ENCODE peak calls at places on chromosomes 6 and 20, in nine cellular contexts. One of them, this sample, is unnamed.

GRCh38 chr6:142226731-142227130 is 75.1 kb upstream of the ADGRG6 start:
- DNase-seq in B cell: no peak
- DNase-seq in psoas muscle: no peak
- DNase-seq in OCI-LY7: no peak
- DNase-seq in HFFc6: no peak
- DNase-seq in lower lobe of right lung: no peak
- DNase-seq in astrocyte of the spinal cord: no peak
- DNase-seq in CD4-positive, alpha-beta T cell: no peak
- DNase-seq in heart left ventricle: no peak
- DNase-seq in this sample: no peak

GRCh38 chr20:62501801-62502495 is 26.2 kb upstream of the GATA5 start:
- DNase-seq in B cell: peak
- DNase-seq in psoas muscle: no peak
- DNase-seq in OCI-LY7: no peak
- DNase-seq in HFFc6: peak
- DNase-seq in lower lobe of right lung: no peak
- DNase-seq in astrocyte of the spinal cord: peak
- DNase-seq in CD4-positive, alpha-beta T cell: peak
- DNase-seq in heart left ventricle: no peak
- DNase-seq in this sample: peak

GRCh38 chr6:158047120-158047518 is 65.5 kb downstream of the SYNJ2 start:
- DNase-seq in B cell: no peak
- DNase-seq in psoas muscle: peak
- DNase-seq in OCI-LY7: no peak
- DNase-seq in HFFc6: peak
- DNase-seq in lower lobe of right lung: peak
- DNase-seq in astrocyte of the spinal cord: peak
- DNase-seq in CD4-positive, alpha-beta T cell: peak
- DNase-seq in heart left ventricle: peak
- DNase-seq in this sample: no peak

GRCh38 chr6:30060634-30060981 is 457 bp upstream of the POLR1H start:
- DNase-seq in B cell: peak
- DNase-seq in psoas muscle: peak
- DNase-seq in OCI-LY7: peak
- DNase-seq in HFFc6: peak
- DNase-seq in lower lobe of right lung: peak
- DNase-seq in astrocyte of the spinal cord: no peak
- DNase-seq in CD4-positive, alpha-beta T cell: no peak
- DNase-seq in heart left ventricle: no peak
- DNase-seq in this sample: no peak

GRCh38 chr6:26158581-26159416 is 71.6 kb downstream of the HFE start:
- DNase-seq in B cell: peak
- DNase-seq in psoas muscle: peak
- DNase-seq in OCI-LY7: peak
- DNase-seq in HFFc6: peak
- DNase-seq in lower lobe of right lung: peak
- DNase-seq in astrocyte of the spinal cord: peak
- DNase-seq in CD4-positive, alpha-beta T cell: peak
- DNase-seq in heart left ventricle: peak
- DNase-seq in this sample: no peak

GRCh38 chr6:42257063-42257462 is 39.4 kb upstream of the MRPS10 start:
- DNase-seq in B cell: no peak
- DNase-seq in psoas muscle: no peak
- DNase-seq in OCI-LY7: no peak
- DNase-seq in HFFc6: no peak
- DNase-seq in lower lobe of right lung: no peak
- DNase-seq in astrocyte of the spinal cord: no peak
- DNase-seq in CD4-positive, alpha-beta T cell: no peak
- DNase-seq in heart left ventricle: no peak
- DNase-seq in this sample: no peak

GRCh38 chr6:121437861-121438651 is 2.6 kb downstream of the GJA1 start:
- DNase-seq in B cell: no peak
- DNase-seq in psoas muscle: no peak
- DNase-seq in OCI-LY7: no peak
- DNase-seq in HFFc6: peak
- DNase-seq in lower lobe of right lung: no peak
- DNase-seq in astrocyte of the spinal cord: peak
- DNase-seq in CD4-positive, alpha-beta T cell: no peak
- DNase-seq in heart left ventricle: no peak
- DNase-seq in this sample: no peak

GRCh38 chr6:127221201-127221600 is 45.5 kb upstream of the RNF146 start:
- DNase-seq in B cell: no peak
- DNase-seq in psoas muscle: no peak
- DNase-seq in OCI-LY7: no peak
- DNase-seq in HFFc6: no peak
- DNase-seq in lower lobe of right lung: no peak
- DNase-seq in astrocyte of the spinal cord: no peak
- DNase-seq in CD4-positive, alpha-beta T cell: no peak
- DNase-seq in heart left ventricle: no peak
- DNase-seq in this sample: no peak

GRCh38 chr6:18055714-18056382 is 66.6 kb downstream of the NHLRC1 start:
- DNase-seq in B cell: no peak
- DNase-seq in psoas muscle: no peak
- DNase-seq in OCI-LY7: no peak
- DNase-seq in HFFc6: no peak
- DNase-seq in lower lobe of right lung: no peak
- DNase-seq in astrocyte of the spinal cord: no peak
- DNase-seq in CD4-positive, alpha-beta T cell: no peak
- DNase-seq in heart left ventricle: no peak
- DNase-seq in this sample: no peak

GRCh38 chr6:119349041-119349340 is 570 bp downstream of the MAN1A1 start:
- DNase-seq in B cell: no peak
- DNase-seq in psoas muscle: no peak
- DNase-seq in OCI-LY7: peak
- DNase-seq in HFFc6: no peak
- DNase-seq in lower lobe of right lung: no peak
- DNase-seq in astrocyte of the spinal cord: no peak
- DNase-seq in CD4-positive, alpha-beta T cell: peak
- DNase-seq in heart left ventricle: no peak
- DNase-seq in this sample: no peak

GRCh38 chr6:37319856-37320255 is 33.9 kb upstream of the RNF8 start:
- DNase-seq in B cell: no peak
- DNase-seq in psoas muscle: no peak
- DNase-seq in OCI-LY7: no peak
- DNase-seq in HFFc6: no peak
- DNase-seq in lower lobe of right lung: no peak
- DNase-seq in astrocyte of the spinal cord: peak
- DNase-seq in CD4-positive, alpha-beta T cell: no peak
- DNase-seq in heart left ventricle: no peak
- DNase-seq in this sample: no peak

GRCh38 chr6:155121699-155122098 is 126.6 kb downstream of the TIAM2 start:
- DNase-seq in B cell: no peak
- DNase-seq in psoas muscle: peak
- DNase-seq in OCI-LY7: no peak
- DNase-seq in HFFc6: peak
- DNase-seq in lower lobe of right lung: no peak
- DNase-seq in astrocyte of the spinal cord: no peak
- DNase-seq in CD4-positive, alpha-beta T cell: no peak
- DNase-seq in heart left ventricle: no peak
- DNase-seq in this sample: no peak

DNA sequence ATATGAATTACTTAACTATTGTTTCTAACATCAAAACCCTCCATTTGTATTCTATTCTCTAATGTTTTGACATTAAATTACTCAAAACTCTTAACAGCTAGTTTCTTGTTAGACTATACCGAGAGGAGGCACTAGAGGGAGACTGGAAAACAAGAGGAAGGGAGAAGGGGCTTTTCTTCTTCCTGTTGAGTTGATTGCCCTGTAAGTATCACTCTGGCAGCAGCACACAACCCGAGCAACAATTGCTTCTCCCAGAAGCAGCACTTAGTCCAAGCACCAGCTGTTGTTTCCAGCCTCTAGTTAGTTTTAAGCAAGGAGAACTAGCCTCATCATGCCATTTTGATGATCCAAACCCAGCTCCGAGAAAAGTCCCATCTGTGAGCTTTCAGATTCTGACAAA is 603.8 kb downstream of the PRKN start:
- DNase-seq in B cell: no peak
- DNase-seq in psoas muscle: no peak
- DNase-seq in OCI-LY7: peak
- DNase-seq in HFFc6: no peak
- DNase-seq in lower lobe of right lung: no peak
- DNase-seq in astrocyte of the spinal cord: no peak
- DNase-seq in CD4-positive, alpha-beta T cell: no peak
- DNase-seq in heart left ventricle: peak
- DNase-seq in this sample: no peak
- TF ChIP-seq CTCF in B cell: no peak
- TF ChIP-seq CTCF in psoas muscle: peak
- TF ChIP-seq CTCF in OCI-LY7: peak
- TF ChIP-seq CTCF in HFFc6: no peak
- TF ChIP-seq CTCF in lower lobe of right lung: no peak
- TF ChIP-seq CTCF in astrocyte of the spinal cord: peak
- TF ChIP-seq CTCF in CD4-positive, alpha-beta T cell: no peak
- TF ChIP-seq CTCF in heart left ventricle: peak
- TF ChIP-seq CTCF in this sample: no peak

GRCh38 chr20:33076662-33077398 is 2.6 kb upstream of the BPIFB4 start:
- DNase-seq in B cell: no peak
- DNase-seq in psoas muscle: no peak
- DNase-seq in OCI-LY7: no peak
- DNase-seq in HFFc6: no peak
- DNase-seq in lower lobe of right lung: no peak
- DNase-seq in astrocyte of the spinal cord: no peak
- DNase-seq in CD4-positive, alpha-beta T cell: no peak
- DNase-seq in heart left ventricle: no peak
- DNase-seq in this sample: no peak
- TF ChIP-seq CTCF in B cell: peak
- TF ChIP-seq CTCF in psoas muscle: peak
- TF ChIP-seq CTCF in OCI-LY7: peak
- TF ChIP-seq CTCF in HFFc6: peak
- TF ChIP-seq CTCF in lower lobe of right lung: no peak
- TF ChIP-seq CTCF in astrocyte of the spinal cord: peak
- TF ChIP-seq CTCF in CD4-positive, alpha-beta T cell: no peak
- TF ChIP-seq CTCF in heart left ventricle: no peak
- TF ChIP-seq CTCF in this sample: no peak

DNA sequence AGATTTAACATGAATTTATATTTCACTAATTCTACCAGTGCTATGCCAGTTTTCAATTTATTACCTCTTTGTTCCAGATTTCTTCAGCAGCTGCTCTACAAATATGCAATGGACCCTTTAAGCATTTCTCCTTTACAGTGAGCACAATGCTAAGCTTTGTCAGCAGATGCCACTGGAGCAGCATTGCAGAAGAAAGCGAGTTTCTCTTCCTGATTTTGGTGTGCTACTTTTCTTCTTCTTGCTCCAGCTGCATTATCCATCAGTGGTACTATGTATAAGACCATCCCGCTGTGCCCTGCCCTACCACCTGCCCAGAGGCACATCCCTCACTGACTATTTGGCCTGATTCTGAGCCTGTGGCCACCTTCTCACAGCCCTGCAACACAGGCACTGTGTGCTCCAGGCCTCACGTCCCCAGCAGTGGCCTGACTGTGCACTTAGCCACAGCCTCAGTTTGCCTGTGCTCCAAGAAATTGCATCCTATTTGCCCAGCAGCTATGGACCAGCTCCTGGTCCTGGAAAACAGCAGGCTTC is 84.1 kb downstream of the TNFAIP3 start:
- DNase-seq in B cell: peak
- DNase-seq in psoas muscle: no peak
- DNase-seq in OCI-LY7: peak
- DNase-seq in HFFc6: no peak
- DNase-seq in lower lobe of right lung: no peak
- DNase-seq in astrocyte of the spinal cord: no peak
- DNase-seq in CD4-positive, alpha-beta T cell: no peak
- DNase-seq in heart left ventricle: no peak
- DNase-seq in this sample: no peak
- TF ChIP-seq CTCF in B cell: no peak
- TF ChIP-seq CTCF in psoas muscle: no peak
- TF ChIP-seq CTCF in OCI-LY7: peak
- TF ChIP-seq CTCF in HFFc6: no peak
- TF ChIP-seq CTCF in lower lobe of right lung: no peak
- TF ChIP-seq CTCF in astrocyte of the spinal cord: no peak
- TF ChIP-seq CTCF in CD4-positive, alpha-beta T cell: no peak
- TF ChIP-seq CTCF in heart left ventricle: no peak
- TF ChIP-seq CTCF in this sample: peak

DNA sequence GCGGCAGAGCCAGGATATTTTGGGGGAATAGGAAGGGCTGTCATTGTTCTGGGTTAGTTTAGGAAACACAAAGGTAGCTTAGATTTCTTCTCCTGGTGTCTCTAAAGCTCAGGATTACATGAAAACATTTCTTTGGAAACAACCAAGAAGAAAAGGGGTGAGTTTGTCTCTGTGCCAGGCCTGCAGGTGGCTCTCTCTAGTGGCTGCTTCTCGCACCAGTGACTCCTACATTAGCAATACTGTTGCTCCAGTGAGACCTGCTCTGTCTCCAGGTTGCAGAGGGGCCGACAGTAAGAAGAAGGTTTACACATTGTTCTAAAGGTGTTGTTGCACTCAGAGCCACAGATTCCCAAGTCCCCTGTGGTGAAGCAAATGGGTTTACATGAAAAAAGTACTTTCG is 104.6 kb upstream of the GLP1R start:
- DNase-seq in B cell: no peak
- DNase-seq in psoas muscle: no peak
- DNase-seq in OCI-LY7: peak
- DNase-seq in HFFc6: no peak
- DNase-seq in lower lobe of right lung: no peak
- DNase-seq in astrocyte of the spinal cord: no peak
- DNase-seq in CD4-positive, alpha-beta T cell: no peak
- DNase-seq in heart left ventricle: no peak
- DNase-seq in this sample: no peak
- TF ChIP-seq CTCF in B cell: no peak
- TF ChIP-seq CTCF in psoas muscle: no peak
- TF ChIP-seq CTCF in OCI-LY7: peak
- TF ChIP-seq CTCF in HFFc6: no peak
- TF ChIP-seq CTCF in lower lobe of right lung: no peak
- TF ChIP-seq CTCF in astrocyte of the spinal cord: no peak
- TF ChIP-seq CTCF in CD4-positive, alpha-beta T cell: no peak
- TF ChIP-seq CTCF in heart left ventricle: no peak
- TF ChIP-seq CTCF in this sample: no peak

GRCh38 chr6:99589907-99590493 is 16.6 kb upstream of the PRDM13 start:
- DNase-seq in B cell: no peak
- DNase-seq in psoas muscle: no peak
- DNase-seq in OCI-LY7: no peak
- DNase-seq in HFFc6: no peak
- DNase-seq in lower lobe of right lung: no peak
- DNase-seq in astrocyte of the spinal cord: no peak
- DNase-seq in CD4-positive, alpha-beta T cell: no peak
- DNase-seq in heart left ventricle: no peak
- DNase-seq in this sample: no peak

GRCh38 chr6:99587792-99588191 is 18.8 kb upstream of the PRDM13 start:
- DNase-seq in B cell: no peak
- DNase-seq in psoas muscle: no peak
- DNase-seq in OCI-LY7: no peak
- DNase-seq in HFFc6: no peak
- DNase-seq in lower lobe of right lung: no peak
- DNase-seq in astrocyte of the spinal cord: no peak
- DNase-seq in CD4-positive, alpha-beta T cell: no peak
- DNase-seq in heart left ventricle: no peak
- DNase-seq in this sample: no peak

GRCh38 chr6:99589290-99589672 is 17.4 kb upstream of the PRDM13 start:
- DNase-seq in B cell: peak
- DNase-seq in psoas muscle: no peak
- DNase-seq in OCI-LY7: no peak
- DNase-seq in HFFc6: no peak
- DNase-seq in lower lobe of right lung: no peak
- DNase-seq in astrocyte of the spinal cord: no peak
- DNase-seq in CD4-positive, alpha-beta T cell: no peak
- DNase-seq in heart left ventricle: no peak
- DNase-seq in this sample: peak

GRCh38 chr6:99590728-99591672 is 15.6 kb upstream of the PRDM13 start:
- DNase-seq in B cell: peak
- DNase-seq in psoas muscle: no peak
- DNase-seq in OCI-LY7: no peak
- DNase-seq in HFFc6: no peak
- DNase-seq in lower lobe of right lung: no peak
- DNase-seq in astrocyte of the spinal cord: no peak
- DNase-seq in CD4-positive, alpha-beta T cell: no peak
- DNase-seq in heart left ventricle: no peak
- DNase-seq in this sample: peak

GRCh38 chr6:99588618-99589289 is 17.9 kb upstream of the PRDM13 start:
- DNase-seq in B cell: peak
- DNase-seq in psoas muscle: peak
- DNase-seq in OCI-LY7: no peak
- DNase-seq in HFFc6: peak
- DNase-seq in lower lobe of right lung: peak
- DNase-seq in astrocyte of the spinal cord: peak
- DNase-seq in CD4-positive, alpha-beta T cell: peak
- DNase-seq in heart left ventricle: no peak
- DNase-seq in this sample: peak
- TF ChIP-seq CTCF in B cell: peak
- TF ChIP-seq CTCF in psoas muscle: peak
- TF ChIP-seq CTCF in OCI-LY7: no peak
- TF ChIP-seq CTCF in HFFc6: peak
- TF ChIP-seq CTCF in lower lobe of right lung: peak
- TF ChIP-seq CTCF in astrocyte of the spinal cord: peak
- TF ChIP-seq CTCF in CD4-positive, alpha-beta T cell: peak
- TF ChIP-seq CTCF in heart left ventricle: peak
- TF ChIP-seq CTCF in this sample: peak